ENCODE peak calls at places on chromosomes 11 and 22, in eight cellular contexts. G is IMR-90; U is pancreas; F is astrocyte of the cerebellum; C is CD8-positive, alpha-beta T cell; N is left ventricle myocardium inferior; E is PC-9; Y is colonic mucosa. O is an unnamed sample.

GRCh38 chr11:87239001-87239400 is 201.3 kb downstream of the TMEM135 start:
- DNase-seq in G (no peak), U (no peak), F (no peak), C (no peak), N (no peak), E (no peak), Y (no peak), O (no peak)

GRCh38 chr11:85021066-85021465 is 606.1 kb downstream of the DLG2 start:
- DNase-seq in G (no peak), U (no peak), F (no peak), C (no peak), N (no peak), E (no peak), Y (no peak), O (no peak)

GRCh38 chr11:77724639-77725038 is 87.0 kb upstream of the CLNS1A start:
- DNase-seq in G (no peak), U (no peak), F (no peak), C (no peak), N (no peak), E (no peak), Y (no peak), O (no peak)

GRCh38 chr11:38562562-38562961 is 1964.5 kb upstream of the RAG2 start:
- DNase-seq in G (no peak), U (no peak), F (no peak), C (no peak), N (no peak), E (no peak), Y (no peak), O (no peak)

GRCh38 chr22:46979506-46979905 is 217.1 kb downstream of the TBC1D22A start:
- DNase-seq in G (no peak), U (no peak), F (no peak), C (no peak), N (no peak), E (no peak), Y (no peak), O (no peak)

GRCh38 chr11:72520815-72521214 is 86.5 kb upstream of the CLPB start:
- DNase-seq in G (no peak), U (no peak), F (no peak), C (no peak), N (no peak), E (no peak), Y (no peak), O (no peak)

GRCh38 chr11:83092488-83093384 is 21.0 kb upstream of the RAB30 start:
- DNase-seq in G (peak; percentile 24), U (peak; percentile 66), F (no peak), C (no peak), N (no peak), E (peak; percentile 38), Y (peak; percentile 76), O (peak; percentile 34)

GRCh38 chr11:118621071-118621815 is 13.8 kb downstream of the PHLDB1 start:
- DNase-seq in G (peak; percentile 86), U (peak; percentile 77), F (peak; percentile 73), C (peak; percentile 18), N (peak; percentile 90), E (peak; percentile 91), Y (peak; percentile 92), O (no peak)

GRCh38 chr11:92714111-92714510 is 255.3 kb upstream of the MTNR1B start:
- DNase-seq in G (no peak), U (no peak), F (no peak), C (no peak), N (no peak), E (no peak), Y (no peak), O (no peak)

GRCh38 chr11:17277024-17277584 is 565 bp downstream of the NUCB2 start:
- DNase-seq in G (peak; percentile 63), U (no peak), F (no peak), C (no peak), N (no peak), E (no peak), Y (no peak), O (no peak)

GRCh38 chr11:70772950-70773349 is 374.6 kb downstream of the CTTN start:
- DNase-seq in G (no peak), U (no peak), F (no peak), C (no peak), N (no peak), E (no peak), Y (no peak), O (no peak)

GRCh38 chr11:60396382-60396781 is at the start of gene MS4A14:
- DNase-seq in G (no peak), U (no peak), F (no peak), C (no peak), N (no peak), E (no peak), Y (no peak), O (no peak)

GRCh38 chr22:46165975-46166374 is 15.6 kb downstream of the PPARA start:
- DNase-seq in G (peak; percentile 32), U (no peak), F (no peak), C (no peak), N (no peak), E (no peak), Y (no peak), O (no peak)

GRCh38 chr11:126140932-126141291 is 70.5 kb downstream of the RPUSD4 start:
- DNase-seq in G (peak; percentile 70), U (no peak), F (peak; percentile 43), C (no peak), N (peak; percentile 64), E (peak; percentile 19), Y (peak; percentile 48), O (no peak)

GRCh38 chr11:26862801-26863200 is 131.1 kb upstream of the FIBIN start:
- DNase-seq in G (no peak), U (no peak), F (no peak), C (no peak), N (no peak), E (no peak), Y (no peak), O (no peak)

GRCh38 chr11:60485987-60486386 is 6.6 kb upstream of the MS4A12 start:
- DNase-seq in G (no peak), U (peak; percentile 25), F (no peak), C (no peak), N (no peak), E (peak; percentile 29), Y (peak; percentile 47), O (no peak)

GRCh38 chr22:22080270-22080669 is 97.7 kb upstream of the TOP3B start:
- DNase-seq in G (no peak), U (no peak), F (no peak), C (no peak), N (no peak), E (no peak), Y (no peak), O (no peak)

GRCh38 chr11:126322996-126323395 is 19.1 kb downstream of the DCPS start:
- DNase-seq in G (no peak), U (no peak), F (no peak), C (no peak), N (no peak), E (no peak), Y (no peak), O (no peak)

GRCh38 chr22:45072322-45072903 is 62.6 kb upstream of the PHF21B start:
- DNase-seq in G (peak; percentile 81), U (no peak), F (peak; percentile 35), C (no peak), N (no peak), E (peak; percentile 79), Y (no peak), O (peak; percentile 62)

GRCh38 chr22:50016988-50017700 is 4.6 kb upstream of the IL17REL start:
- DNase-seq in G (no peak), U (no peak), F (no peak), C (peak; percentile 29), N (peak; percentile 6), E (peak; percentile 49), Y (no peak), O (no peak)

GRCh38 chr11:72764503-72764902 is 12.3 kb upstream of the ARAP1 start:
- DNase-seq in G (no peak), U (no peak), F (no peak), C (no peak), N (no peak), E (no peak), Y (peak; percentile 82), O (no peak)

DNA sequence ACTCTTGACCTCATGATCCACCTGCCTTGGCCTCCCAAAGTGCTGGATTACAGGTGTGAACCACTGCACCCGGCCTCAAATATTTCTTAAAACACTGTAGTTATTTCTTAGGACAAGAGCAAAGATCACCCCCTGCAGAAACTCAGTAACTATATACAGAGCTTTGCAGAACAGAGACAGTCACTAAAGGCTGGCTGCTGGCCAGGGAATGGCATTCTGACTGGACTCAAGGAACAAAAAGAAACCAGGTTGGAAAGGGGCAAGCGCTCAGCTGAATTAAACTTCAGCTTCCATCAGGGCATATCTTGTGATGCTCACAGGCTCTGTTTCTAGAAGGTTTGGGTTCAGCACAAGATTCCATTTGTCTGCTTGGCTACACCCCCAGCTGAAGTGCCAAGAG is 95.8 kb downstream of the ADAMTS15 start:
- DNase-seq in G (no peak), U (no peak), F (no peak), C (no peak), N (no peak), E (no peak), Y (no peak), O (no peak)
- H3K4me3 ChIP-seq in G (no peak overlapping the region), U (no peak overlapping the region), F (no peak overlapping the region), C (no peak overlapping the region), N (no peak overlapping the region), E (no peak overlapping the region), Y (no peak overlapping the region), O (no peak overlapping the region)

GRCh38 chr11:35407041-35407440 is 12.3 kb downstream of the SLC1A2 start:
- DNase-seq in G (no peak), U (no peak), F (no peak), C (no peak), N (no peak), E (no peak), Y (no peak), O (no peak)
- TF ChIP-seq CTCF in G (no peak), U (no peak), F (no peak), C (no peak), N (no peak), E (no peak), Y (no peak), O (no peak)

GRCh38 chr22:32204211-32204855 is 540 bp downstream of the RFPL2 start:
- DNase-seq in G (no peak), U (no peak), F (no peak), C (peak; percentile 33), N (no peak), E (no peak), Y (no peak), O (no peak)

GRCh38 chr22:32202539-32203180 is 2.2 kb downstream of the RFPL2 start:
- DNase-seq in G (peak; percentile 22), U (peak; percentile 57), F (peak; percentile 18), C (peak; percentile 29), N (peak; percentile 26), E (peak; percentile 24), Y (peak; percentile 71), O (peak; percentile 21)

GRCh38 chr22:32200752-32201151 is 4.1 kb downstream of the RFPL2 start:
- DNase-seq in G (no peak), U (no peak), F (no peak), C (no peak), N (no peak), E (no peak), Y (no peak), O (no peak)

GRCh38 chr22:32203181-32204105 is 1.4 kb downstream of the RFPL2 start:
- DNase-seq in G (no peak), U (no peak), F (no peak), C (no peak), N (no peak), E (no peak), Y (no peak), O (no peak)

GRCh38 chr22:32202161-32202538 is 2.7 kb downstream of the RFPL2 start:
- DNase-seq in G (no peak), U (no peak), F (no peak), C (no peak), N (no peak), E (no peak), Y (no peak), O (no peak)
- H3K4me3 ChIP-seq in G (no peak overlapping the region), U (no peak overlapping the region), F (no peak overlapping the region), C (no peak overlapping the region), N (peak overlapping the region; percentile 53), E (no peak overlapping the region), Y (no peak overlapping the region), O (no peak overlapping the region)

GRCh38 chr11:103877221-103877620 is 159.2 kb upstream of the DDI1 start:
- DNase-seq in G (peak; percentile 16), U (no peak), F (no peak), C (no peak), N (no peak), E (no peak), Y (no peak), O (no peak)
- TF ChIP-seq CTCF in G (peak; percentile 36), U (no peak), F (peak; percentile 11), C (no peak), N (no peak), E (no peak), Y (no peak), O (no peak)